ENCODE peak calls at places on chromosomes 16 and 17, in eight cellular contexts. M is keratinocyte; D is CD8-positive, alpha-beta T cell; C is HL-60; S is epithelial cell of esophagus; L is ovary; N is thoracic aorta; E is lower leg skin. X is an unnamed sample.

GRCh38 chr17:80959330-80960036 is 32.2 kb upstream of the CHMP6 start:
- DNase-seq in M (no peak), D (no peak), C (no peak), S (no peak), L (peak; percentile 91), N (peak; percentile 69), E (peak; percentile 64), X (no peak)

GRCh38 chr17:74865504-74866197 is 6.0 kb upstream of the GRIN2C start:
- DNase-seq in M (no peak), D (no peak), C (no peak), S (no peak), L (no peak), N (no peak), E (no peak), X (no peak)

GRCh38 chr17:77476920-77477805 is 336.4 kb downstream of the SEC14L1 start:
- DNase-seq in M (peak; percentile 84), D (no peak), C (no peak), S (peak; percentile 98), L (peak; percentile 71), N (peak; percentile 86), E (peak; percentile 82), X (no peak)

GRCh38 chr17:17769869-17770361 is 66.9 kb downstream of the SREBF1 start:
- DNase-seq in M (no peak), D (no peak), C (no peak), S (no peak), L (no peak), N (no peak), E (no peak), X (no peak)

GRCh38 chr16:81593481-81593880 is 148.9 kb downstream of the CMIP start:
- DNase-seq in M (no peak), D (no peak), C (no peak), S (peak; percentile 45), L (no peak), N (no peak), E (no peak), X (no peak)

GRCh38 chr16:85357924-85358505 is 245.7 kb upstream of the CIBAR2 start:
- DNase-seq in M (no peak), D (no peak), C (no peak), S (no peak), L (no peak), N (no peak), E (no peak), X (no peak)

GRCh38 chr16:23270654-23271053 is 31.4 kb upstream of the SCNN1B start:
- DNase-seq in M (no peak), D (no peak), C (no peak), S (no peak), L (no peak), N (no peak), E (no peak), X (no peak)

GRCh38 chr17:3665834-3666233 is 2.5 kb downstream of the TAX1BP3 start:
- DNase-seq in M (no peak), D (no peak), C (no peak), S (no peak), L (no peak), N (no peak), E (no peak), X (no peak)

GRCh38 chr17:58289869-58290268 is 9.1 kb upstream of the MPO start:
- DNase-seq in M (no peak), D (no peak), C (peak; percentile 70), S (peak; percentile 52), L (no peak), N (no peak), E (no peak), X (no peak)

GRCh38 chr17:29140631-29141483 is 39.3 kb downstream of the MYO18A start:
- DNase-seq in M (no peak), D (peak; percentile 71), C (peak; percentile 82), S (no peak), L (peak; percentile 52), N (no peak), E (no peak), X (peak; percentile 44)

GRCh38 chr17:69012895-69013805 is 47.6 kb downstream of the ABCA9 start:
- DNase-seq in M (no peak), D (no peak), C (no peak), S (peak; percentile 56), L (no peak), N (no peak), E (no peak), X (no peak)

GRCh38 chr17:5077781-5078105 is 524 bp upstream of the ZFP3 start:
- DNase-seq in M (no peak), D (no peak), C (no peak), S (no peak), L (no peak), N (no peak), E (no peak), X (no peak)

DNA sequence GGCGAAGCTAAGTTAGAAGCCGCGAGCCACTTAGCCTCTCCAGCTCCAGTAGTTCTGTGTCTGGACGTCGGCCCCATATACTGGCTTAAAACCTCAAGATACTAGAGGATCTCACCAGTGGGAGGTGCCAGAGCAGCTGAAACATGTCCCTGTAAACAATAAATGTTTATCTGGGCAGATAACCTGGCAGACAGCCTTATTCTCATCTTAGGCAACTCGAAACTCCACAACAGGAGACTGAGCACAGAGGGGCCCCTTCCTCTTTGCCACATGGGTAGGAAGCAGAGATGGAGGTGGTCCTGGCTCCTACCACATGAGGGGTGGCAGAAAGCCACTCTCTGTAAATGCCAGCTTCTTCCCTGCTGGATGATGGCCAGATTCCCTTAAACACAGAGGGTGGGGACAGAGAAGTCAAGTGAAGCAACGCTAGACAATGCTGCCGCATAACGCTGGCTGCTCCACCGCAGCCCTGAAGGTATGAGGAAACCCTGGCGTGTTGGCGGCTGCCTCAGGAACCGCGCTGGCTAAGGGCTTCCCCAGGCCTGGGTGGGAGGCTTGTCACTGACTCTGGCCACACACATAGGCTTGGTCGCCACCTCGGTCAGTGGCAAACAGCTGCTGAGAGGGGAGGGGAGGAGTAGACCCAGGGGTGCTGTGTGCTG is 67.9 kb downstream of the HIC1 start:
- DNase-seq in M (no peak), D (peak; percentile 13), C (peak; percentile 71), S (peak; percentile 81), L (peak; percentile 55), N (no peak), E (peak; percentile 44), X (peak; percentile 67)
- TF ChIP-seq CTCF in M (peak; percentile 26), D (no peak), C (no peak), S (peak; percentile 35), L (no peak), N (no peak), E (no peak), X (peak; percentile 31)

GRCh38 chr16:10312784-10313724 is 72.8 kb upstream of the ATF7IP2 start:
- DNase-seq in M (no peak), D (no peak), C (no peak), S (no peak), L (no peak), N (no peak), E (no peak), X (peak; percentile 13)

GRCh38 chr16:10314317-10314716 is 71.5 kb upstream of the ATF7IP2 start:
- DNase-seq in M (no peak), D (no peak), C (no peak), S (no peak), L (no peak), N (no peak), E (no peak), X (no peak)

GRCh38 chr16:10317425-10318001 is 68.3 kb upstream of the ATF7IP2 start:
- DNase-seq in M (no peak), D (no peak), C (no peak), S (no peak), L (no peak), N (no peak), E (no peak), X (no peak)

GRCh38 chr16:10312023-10312422 is 73.8 kb upstream of the ATF7IP2 start:
- DNase-seq in M (no peak), D (no peak), C (no peak), S (no peak), L (no peak), N (no peak), E (no peak), X (no peak)

DNA sequence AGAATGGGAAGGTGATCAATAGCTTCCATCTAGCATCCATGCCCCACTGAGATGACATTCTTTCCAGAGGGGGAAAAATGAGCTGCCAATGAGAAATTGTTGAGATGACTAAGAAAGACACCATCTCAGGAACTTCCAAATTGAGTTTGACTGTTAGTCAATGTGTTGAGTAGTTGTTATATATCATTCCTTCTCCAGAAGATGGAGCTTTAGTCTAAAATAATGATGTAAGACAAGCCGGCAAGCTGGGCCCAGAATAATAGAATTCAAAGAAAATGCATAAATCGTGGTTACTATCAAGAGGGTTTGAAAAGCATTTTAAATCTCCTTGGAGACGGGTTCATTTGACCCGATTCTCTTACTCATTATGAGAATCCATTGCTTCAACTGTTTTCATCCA is 71.0 kb upstream of the ATF7IP2 start:
- DNase-seq in M (no peak), D (no peak), C (no peak), S (peak; percentile 47), L (no peak), N (no peak), E (no peak), X (peak; percentile 30)
- TF ChIP-seq CTCF in M (no peak), D (peak; percentile 68), C (no peak), S (peak; percentile 12), L (no peak), N (no peak), E (no peak), X (peak; percentile 51)

DNA sequence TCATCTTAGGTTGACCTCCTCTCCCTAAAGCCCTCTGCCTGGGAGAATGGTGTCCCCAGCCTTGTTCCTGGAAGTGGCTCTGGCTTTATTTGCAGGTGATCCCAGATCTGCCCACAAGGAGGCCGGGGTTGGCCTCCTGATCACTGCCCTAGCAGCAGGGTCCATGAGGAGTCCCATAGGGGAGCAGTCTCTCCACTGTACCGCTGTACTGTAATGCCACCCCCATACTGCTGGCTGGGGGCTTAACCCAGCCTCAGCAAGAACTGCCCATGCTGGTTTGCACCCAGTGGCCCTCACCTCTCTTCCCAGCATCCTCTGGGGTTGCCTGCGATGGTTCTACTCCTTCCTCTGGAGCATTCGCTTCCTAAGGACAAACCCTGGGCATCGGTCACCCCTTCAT is 39.1 kb downstream of the PSME3IP1 start:
- DNase-seq in M (no peak), D (no peak), C (no peak), S (peak; percentile 15), L (no peak), N (no peak), E (no peak), X (no peak)
- TF ChIP-seq CTCF in M (no peak), D (no peak), C (no peak), S (peak; percentile 29), L (no peak), N (no peak), E (no peak), X (no peak)

GRCh38 chr16:79192904-79193303 is 407.6 kb downstream of the MAF start:
- DNase-seq in M (no peak), D (no peak), C (no peak), S (no peak), L (no peak), N (no peak), E (no peak), X (no peak)
- TF ChIP-seq CTCF in M (no peak), D (no peak), C (no peak), S (no peak), L (no peak), N (no peak), E (no peak), X (no peak)

X was measured in GM13977.